ENCODE peak calls at places on chromosomes 2 and 18, in four cellular contexts. A is endothelial cell of umbilical vein, G is BJ, I is lung. F is an unnamed sample.

GRCh38 chr18:62586781-62587487 is 64.1 kb downstream of the ZCCHC2 start:
- DNase-seq in A (no peak), G (no peak), I (no peak), F (no peak)

GRCh38 chr2:171957061-171957460 is 34.8 kb downstream of the HAT1 start:
- DNase-seq in A (no peak), G (no peak), I (no peak), F (no peak)

GRCh38 chr2:204407209-204408070 is 137.8 kb upstream of the PARD3B start:
- DNase-seq in A (no peak), G (no peak), I (no peak), F (peak)

GRCh38 chr2:3101016-3101703 is 276.5 kb downstream of the EIPR1 start:
- DNase-seq in A (no peak), G (no peak), I (no peak), F (no peak)

GRCh38 chr18:50651334-50651733 is 91.4 kb downstream of the MAPK4 start:
- DNase-seq in A (no peak), G (no peak), I (no peak), F (peak)

GRCh38 chr2:53317863-53318262 is 449.7 kb upstream of the CHAC2 start:
- DNase-seq in A (no peak), G (no peak), I (no peak), F (no peak)

GRCh38 chr18:5068856-5069255 is 128.2 kb downstream of the AKAIN1 start:
- DNase-seq in A (no peak), G (no peak), I (no peak), F (no peak)

GRCh38 chr2:58449286-58450010 is 208.3 kb upstream of the FANCL start:
- DNase-seq in A (no peak), G (no peak), I (no peak), F (no peak)

GRCh38 chr2:182973441-182974352 is 64.6 kb downstream of the NCKAP1 start:
- DNase-seq in A (no peak), G (no peak), I (no peak), F (no peak)

GRCh38 chr2:161367675-161368074 is 48.4 kb upstream of the TBR1 start:
- DNase-seq in A (no peak), G (no peak), I (no peak), F (no peak)

GRCh38 chr2:99974966-99975365 is 167.4 kb downstream of the AFF3 start:
- DNase-seq in A (no peak), G (no peak), I (no peak), F (peak)

GRCh38 chr2:205585451-205586045 is 96.8 kb upstream of the NRP2 start:
- DNase-seq in A (no peak), G (no peak), I (no peak), F (no peak)

GRCh38 chr2:57842531-57842930 is 204.1 kb upstream of the VRK2 start:
- DNase-seq in A (no peak), G (no peak), I (no peak), F (peak)

GRCh38 chr2:10255189-10256030 is 47.3 kb upstream of the HPCAL1 start:
- DNase-seq in A (no peak), G (no peak), I (no peak), F (no peak)

GRCh38 chr2:108139521-108139920 is 100.2 kb upstream of the SULT1C3 start:
- DNase-seq in A (no peak), G (no peak), I (no peak), F (no peak)

GRCh38 chr2:164739966-164740365 is 101.7 kb downstream of the COBLL1 start:
- DNase-seq in A (peak), G (peak), I (no peak), F (peak)

GRCh38 chr2:71613953-71614925 is 160.9 kb downstream of the DYSF start:
- DNase-seq in A (no peak), G (no peak), I (peak), F (no peak)

GRCh38 chr2:58539973-58540372 is 298.8 kb upstream of the FANCL start:
- DNase-seq in A (no peak), G (no peak), I (no peak), F (no peak)

GRCh38 chr2:8663997-8664396 is 17.9 kb upstream of the ID2 start:
- DNase-seq in A (no peak), G (no peak), I (no peak), F (no peak)

GRCh38 chr2:96138146-96139145 is at the start of gene ASTL:
- DNase-seq in A (peak), G (no peak), I (peak), F (no peak)

GRCh38 chr2:127535941-127536340 is 458 bp downstream of the MYO7B start:
- DNase-seq in A (no peak), G (no peak), I (no peak), F (no peak)

DNA sequence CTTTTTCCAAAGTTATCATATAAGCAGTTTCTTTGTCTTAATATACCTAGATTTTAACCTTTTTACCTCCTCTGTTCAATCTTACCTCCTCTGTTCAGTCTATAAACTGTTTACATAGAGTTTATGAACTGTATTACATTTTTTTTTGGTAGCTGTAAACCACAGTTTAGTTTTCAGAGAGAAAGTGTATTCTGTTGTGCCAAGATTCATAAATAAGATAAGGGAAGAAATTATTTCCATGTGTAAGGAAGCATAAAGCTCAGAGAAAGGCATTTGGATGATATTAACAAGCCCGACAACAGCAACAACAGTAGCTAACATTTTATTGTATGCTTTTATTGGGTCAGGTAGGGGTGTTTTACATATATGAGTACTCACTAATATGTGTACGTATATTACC is 71.2 kb downstream of the ACVR2A start:
- DNase-seq in A (no peak), G (no peak), I (no peak), F (no peak)
- H3K4me3 ChIP-seq in A (no peak), G (no peak), I (no peak), F (no peak)

DNA sequence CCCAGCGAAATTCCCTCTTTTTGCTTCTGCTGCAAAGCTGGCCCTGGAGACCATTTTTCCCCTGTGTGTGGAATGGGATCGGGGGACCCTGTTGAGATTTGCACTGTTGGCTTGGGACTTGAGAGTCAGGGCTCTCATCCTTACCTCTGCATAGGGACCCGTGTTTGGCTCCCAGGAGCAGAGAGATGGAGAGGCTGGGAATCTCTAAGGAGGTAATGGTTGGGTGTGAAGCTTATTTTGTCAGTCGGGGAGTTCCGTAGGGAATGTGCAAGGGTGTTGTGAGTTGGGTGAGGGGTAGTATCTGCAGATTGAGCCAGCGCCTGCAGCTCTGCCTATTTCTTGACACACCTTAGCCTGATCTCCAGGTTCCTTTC is 4.5 kb downstream of the GATA6 start:
- DNase-seq in A (peak), G (no peak), I (no peak), F (no peak)
- H3K4me3 ChIP-seq in A (peak), G (no peak), I (peak), F (no peak)

GRCh38 chr2:74573747-74574562 is 19.4 kb downstream of the DOK1 start:
- DNase-seq in A (peak), G (no peak), I (no peak), F (no peak)
- H3K4me3 ChIP-seq in A (no peak), G (no peak), I (no peak), F (no peak)

GRCh38 chr2:30566675-30567074 is 119.6 kb downstream of the LCLAT1 start:
- DNase-seq in A (no peak), G (no peak), I (no peak), F (no peak)
- H3K4me3 ChIP-seq in A (no peak), G (no peak), I (no peak), F (no peak)

GRCh38 chr2:46939596-46940359 is 24.2 kb upstream of the MCFD2 start:
- DNase-seq in A (no peak), G (no peak), I (no peak), F (no peak)
- H3K4me3 ChIP-seq in A (no peak), G (no peak), I (no peak), F (peak)

GRCh38 chr2:232658217-232658785 is 24.9 kb downstream of the EFHD1 start:
- DNase-seq in A (no peak), G (no peak), I (no peak), F (no peak)

GRCh38 chr2:232653441-232653840 is 20.0 kb downstream of the EFHD1 start:
- DNase-seq in A (no peak), G (no peak), I (no peak), F (no peak)

GRCh38 chr2:232659359-232659758 is 26.0 kb downstream of the EFHD1 start:
- DNase-seq in A (no peak), G (peak), I (no peak), F (no peak)

GRCh38 chr2:232652505-232652851 is 19.1 kb downstream of the EFHD1 start:
- DNase-seq in A (no peak), G (no peak), I (no peak), F (no peak)

DNA sequence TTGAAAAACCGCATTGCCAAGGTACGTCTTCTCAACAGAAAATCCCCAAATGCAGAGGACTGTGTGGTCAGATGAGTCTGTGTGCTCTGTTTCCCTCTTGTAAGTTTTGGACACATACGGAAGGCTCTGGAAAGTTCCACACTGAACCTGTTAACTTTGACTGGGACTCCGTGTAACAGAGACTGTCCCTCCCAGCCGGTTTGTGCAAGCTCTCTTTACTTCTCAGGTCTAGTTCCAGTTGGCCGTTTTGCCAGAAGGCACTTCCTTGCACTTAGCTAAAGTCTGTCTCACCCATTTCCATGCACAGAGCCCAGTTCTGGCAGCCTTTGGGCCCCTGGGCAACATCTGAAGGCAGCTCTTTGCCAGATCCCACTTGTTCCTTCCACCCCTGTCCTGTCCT is 22.0 kb downstream of the EFHD1 start:
- DNase-seq in A (no peak), G (no peak), I (no peak), F (no peak)
- H3K4me3 ChIP-seq in A (no peak), G (no peak), I (no peak), F (no peak)

DNA sequence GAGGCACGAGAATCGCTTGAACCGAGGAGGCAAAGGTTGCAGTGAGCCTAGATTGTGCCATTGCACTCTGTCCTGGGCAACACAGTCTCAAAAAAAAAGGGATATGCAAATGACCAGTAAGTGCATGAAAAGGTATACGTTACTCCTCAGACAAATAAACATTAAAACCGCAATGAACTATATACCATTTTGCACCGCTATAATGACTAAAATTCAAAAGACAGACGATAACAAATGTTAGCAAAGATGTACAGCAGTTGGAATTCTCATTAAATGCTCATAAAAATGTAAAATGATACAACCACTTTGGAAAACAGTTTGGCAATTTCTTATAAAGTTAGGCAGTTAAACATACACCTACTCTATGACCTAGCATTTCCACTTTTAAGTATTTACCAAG is 67.4 kb upstream of the MSH6 start:
- DNase-seq in A (no peak), G (no peak), I (no peak), F (no peak)
- H3K4me3 ChIP-seq in A (no peak), G (no peak), I (no peak), F (no peak)

GRCh38 chr2:46718797-46719196 is 196.8 kb downstream of the MCFD2 start:
- DNase-seq in A (no peak), G (no peak), I (no peak), F (no peak)

GRCh38 chr2:46715541-46715940 is 200.1 kb downstream of the MCFD2 start:
- DNase-seq in A (no peak), G (no peak), I (no peak), F (no peak)

GRCh38 chr2:46717733-46718121 is 197.9 kb downstream of the MCFD2 start:
- DNase-seq in A (no peak), G (no peak), I (no peak), F (no peak)

GRCh38 chr2:46719499-46719898 is 196.1 kb downstream of the MCFD2 start:
- DNase-seq in A (peak), G (no peak), I (no peak), F (no peak)

DNA sequence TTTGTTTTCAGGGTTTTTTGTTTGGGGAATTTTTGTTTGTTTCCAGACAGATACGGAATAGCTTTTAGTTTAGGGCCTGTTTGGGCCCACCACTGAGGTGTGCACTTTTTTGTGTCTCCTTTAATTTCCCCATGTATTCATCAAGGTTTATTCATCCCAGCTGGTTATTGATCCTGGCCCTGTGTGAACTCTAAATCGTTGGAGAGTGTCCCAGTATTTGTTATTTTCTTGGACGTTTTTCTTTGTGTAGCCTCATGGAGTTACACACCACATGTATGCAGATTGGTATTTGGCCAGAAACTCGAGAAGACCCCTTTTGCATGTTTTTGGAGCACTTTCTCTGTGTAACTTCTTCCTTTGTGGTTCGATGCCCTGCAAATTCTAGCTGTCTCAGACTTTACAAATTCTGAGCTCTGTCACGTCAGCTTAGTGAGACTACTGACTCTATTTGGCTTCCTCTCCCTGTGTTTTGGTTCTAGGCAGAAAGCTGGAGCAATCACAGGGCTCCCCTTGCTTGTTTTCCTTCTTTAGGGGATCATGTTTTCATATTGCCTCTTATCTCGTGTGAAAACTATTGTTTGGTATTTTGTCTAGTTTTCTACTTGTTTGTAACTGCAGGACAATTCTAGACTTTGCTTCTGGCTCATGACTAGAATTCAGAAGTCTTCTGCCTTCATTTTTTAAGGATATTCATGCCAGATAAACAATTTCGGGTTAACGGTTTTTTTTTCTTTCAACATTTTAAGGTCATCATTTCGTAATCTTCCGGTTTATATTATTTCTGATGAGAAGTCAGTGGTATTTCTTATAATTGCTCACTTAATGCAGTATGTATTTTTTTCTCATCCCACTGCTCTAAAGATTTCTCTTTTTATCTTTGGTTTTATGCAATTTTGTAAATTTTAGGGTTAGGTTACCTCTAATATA is 198.5 kb downstream of the MCFD2 start:
- DNase-seq in A (no peak), G (no peak), I (no peak), F (no peak)
- H3K4me3 ChIP-seq in A (no peak), G (no peak), I (no peak), F (no peak)

DNA sequence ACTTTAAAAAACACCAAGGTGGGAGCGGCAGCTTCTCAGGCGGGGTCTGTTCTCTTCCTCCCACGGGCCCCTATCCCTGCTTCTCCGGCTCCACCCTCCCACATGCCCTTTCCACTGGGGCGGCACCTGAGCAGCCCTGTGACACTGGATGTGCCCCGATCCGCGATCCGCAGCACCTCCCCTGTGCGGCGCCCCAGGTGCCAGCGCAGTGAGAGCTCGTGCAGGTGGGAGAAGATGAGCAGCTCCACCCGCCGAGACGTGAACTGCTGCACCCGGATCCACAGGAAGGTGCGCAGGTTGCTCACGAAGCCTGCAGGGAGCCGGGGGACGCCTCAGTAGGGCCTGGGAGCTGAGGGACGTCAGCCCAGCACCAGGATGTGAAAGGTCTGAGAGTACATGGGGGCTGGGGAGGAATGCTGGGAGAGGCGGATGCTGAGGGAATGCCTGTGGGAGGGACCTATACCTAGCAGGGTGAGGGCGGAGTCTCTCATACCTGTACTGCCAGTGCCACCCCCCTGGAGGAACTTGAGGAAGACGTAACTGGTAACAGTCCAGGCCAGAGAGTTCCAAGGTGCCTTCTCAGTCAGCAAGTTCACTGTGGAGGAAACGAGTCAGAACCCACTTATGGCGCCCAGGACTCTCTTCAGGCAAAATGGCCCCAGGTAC is 2.8 kb downstream of the ABCB6 start:
- DNase-seq in A (no peak), G (no peak), I (no peak), F (no peak)
- H3K4me3 ChIP-seq in A (no peak), G (no peak), I (no peak), F (no peak)